ENCODE peak calls at places on chromosomes 3 and 15, in five cellular contexts. One of them, this sample, is unnamed. For H3K36me3, the result is how much of the 10 kb centered on the place peaks cover.

GRCh38 chr3:16207031-16207430 is 32.6 kb downstream of the GALNT15 start:
- DNase-seq in brain microvascular endothelial cell: no peak
- DNase-seq in body of pancreas: no peak
- DNase-seq in kidney epithelial cell: no peak
- DNase-seq in WERI-Rb-1: no peak
- DNase-seq in this sample: no peak

GRCh38 chr3:186593862-186594261 is 19.0 kb upstream of the AHSG start:
- DNase-seq in brain microvascular endothelial cell: no peak
- DNase-seq in body of pancreas: no peak
- DNase-seq in kidney epithelial cell: no peak
- DNase-seq in WERI-Rb-1: no peak
- DNase-seq in this sample: no peak

GRCh38 chr3:49844464-49845183 is 11.7 kb downstream of the TRAIP start:
- DNase-seq in brain microvascular endothelial cell: no peak
- DNase-seq in body of pancreas: no peak
- DNase-seq in kidney epithelial cell: no peak
- DNase-seq in WERI-Rb-1: no peak
- DNase-seq in this sample: peak

GRCh38 chr3:180990494-180990893 is 958 bp upstream of the DNAJC19 start:
- DNase-seq in brain microvascular endothelial cell: no peak
- DNase-seq in body of pancreas: no peak
- DNase-seq in kidney epithelial cell: no peak
- DNase-seq in WERI-Rb-1: no peak
- DNase-seq in this sample: no peak

GRCh38 chr3:127547761-127548605 is 42.5 kb downstream of the TPRA1 start:
- DNase-seq in brain microvascular endothelial cell: peak
- DNase-seq in body of pancreas: peak
- DNase-seq in kidney epithelial cell: no peak
- DNase-seq in WERI-Rb-1: peak
- DNase-seq in this sample: peak

GRCh38 chr3:71600646-71601288 is 17.2 kb upstream of the FOXP1 start:
- DNase-seq in brain microvascular endothelial cell: no peak
- DNase-seq in body of pancreas: no peak
- DNase-seq in kidney epithelial cell: no peak
- DNase-seq in WERI-Rb-1: no peak
- DNase-seq in this sample: no peak

GRCh38 chr3:41881233-41881821 is 80.6 kb downstream of the ULK4 start:
- DNase-seq in brain microvascular endothelial cell: peak
- DNase-seq in body of pancreas: no peak
- DNase-seq in kidney epithelial cell: no peak
- DNase-seq in WERI-Rb-1: no peak
- DNase-seq in this sample: peak

GRCh38 chr3:79199966-79200365 is 567.8 kb downstream of the ROBO1 start:
- DNase-seq in brain microvascular endothelial cell: no peak
- DNase-seq in body of pancreas: no peak
- DNase-seq in kidney epithelial cell: no peak
- DNase-seq in WERI-Rb-1: no peak
- DNase-seq in this sample: no peak

GRCh38 chr3:178907081-178907480 is 164.5 kb downstream of the ZMAT3 start:
- DNase-seq in brain microvascular endothelial cell: peak
- DNase-seq in body of pancreas: no peak
- DNase-seq in kidney epithelial cell: no peak
- DNase-seq in WERI-Rb-1: no peak
- DNase-seq in this sample: no peak

GRCh38 chr3:126895178-126896066 is 87.5 kb upstream of the PLXNA1 start:
- DNase-seq in brain microvascular endothelial cell: no peak
- DNase-seq in body of pancreas: peak
- DNase-seq in kidney epithelial cell: no peak
- DNase-seq in WERI-Rb-1: no peak
- DNase-seq in this sample: peak

GRCh38 chr3:72432271-72432670 is 416.0 kb downstream of the SHQ1 start:
- DNase-seq in brain microvascular endothelial cell: no peak
- DNase-seq in body of pancreas: no peak
- DNase-seq in kidney epithelial cell: no peak
- DNase-seq in WERI-Rb-1: no peak
- DNase-seq in this sample: no peak

GRCh38 chr15:31366169-31366734 is 39.6 kb downstream of the KLF13 start:
- DNase-seq in brain microvascular endothelial cell: no peak
- DNase-seq in body of pancreas: peak
- DNase-seq in kidney epithelial cell: no peak
- DNase-seq in WERI-Rb-1: no peak
- DNase-seq in this sample: no peak

GRCh38 chr3:15578272-15578671 is 23.1 kb downstream of the HACL1 start:
- DNase-seq in brain microvascular endothelial cell: no peak
- DNase-seq in body of pancreas: no peak
- DNase-seq in kidney epithelial cell: no peak
- DNase-seq in WERI-Rb-1: no peak
- DNase-seq in this sample: no peak

GRCh38 chr15:99114511-99115299 is 9.8 kb downstream of the SYNM start:
- DNase-seq in brain microvascular endothelial cell: no peak
- DNase-seq in body of pancreas: no peak
- DNase-seq in kidney epithelial cell: no peak
- DNase-seq in WERI-Rb-1: no peak
- DNase-seq in this sample: no peak

GRCh38 chr3:149368850-149369497 is 8.5 kb downstream of the TM4SF1 start:
- DNase-seq in brain microvascular endothelial cell: no peak
- DNase-seq in body of pancreas: no peak
- DNase-seq in kidney epithelial cell: no peak
- DNase-seq in WERI-Rb-1: no peak
- DNase-seq in this sample: peak

GRCh38 chr3:43737001-43737440 is 46.3 kb downstream of the ABHD5 start:
- DNase-seq in brain microvascular endothelial cell: no peak
- DNase-seq in body of pancreas: no peak
- DNase-seq in kidney epithelial cell: no peak
- DNase-seq in WERI-Rb-1: no peak
- DNase-seq in this sample: no peak
- H3K36me3 ChIP-seq in brain microvascular endothelial cell: under half
- H3K36me3 ChIP-seq in body of pancreas: under half
- H3K36me3 ChIP-seq in kidney epithelial cell: under half
- H3K36me3 ChIP-seq in WERI-Rb-1: under half
- H3K36me3 ChIP-seq in this sample: under half

GRCh38 chr3:66407281-66408218 is 93.3 kb downstream of the LRIG1 start:
- DNase-seq in brain microvascular endothelial cell: no peak
- DNase-seq in body of pancreas: peak
- DNase-seq in kidney epithelial cell: no peak
- DNase-seq in WERI-Rb-1: peak
- DNase-seq in this sample: peak

GRCh38 chr3:66405701-66406091 is 95.1 kb downstream of the LRIG1 start:
- DNase-seq in brain microvascular endothelial cell: peak
- DNase-seq in body of pancreas: peak
- DNase-seq in kidney epithelial cell: no peak
- DNase-seq in WERI-Rb-1: no peak
- DNase-seq in this sample: peak

GRCh38 chr3:66406841-66407240 is 94.0 kb downstream of the LRIG1 start:
- DNase-seq in brain microvascular endothelial cell: no peak
- DNase-seq in body of pancreas: peak
- DNase-seq in kidney epithelial cell: no peak
- DNase-seq in WERI-Rb-1: no peak
- DNase-seq in this sample: no peak

GRCh38 chr3:66404903-66405700 is 95.7 kb downstream of the LRIG1 start:
- DNase-seq in brain microvascular endothelial cell: no peak
- DNase-seq in body of pancreas: peak
- DNase-seq in kidney epithelial cell: no peak
- DNase-seq in WERI-Rb-1: no peak
- DNase-seq in this sample: no peak

DNA sequence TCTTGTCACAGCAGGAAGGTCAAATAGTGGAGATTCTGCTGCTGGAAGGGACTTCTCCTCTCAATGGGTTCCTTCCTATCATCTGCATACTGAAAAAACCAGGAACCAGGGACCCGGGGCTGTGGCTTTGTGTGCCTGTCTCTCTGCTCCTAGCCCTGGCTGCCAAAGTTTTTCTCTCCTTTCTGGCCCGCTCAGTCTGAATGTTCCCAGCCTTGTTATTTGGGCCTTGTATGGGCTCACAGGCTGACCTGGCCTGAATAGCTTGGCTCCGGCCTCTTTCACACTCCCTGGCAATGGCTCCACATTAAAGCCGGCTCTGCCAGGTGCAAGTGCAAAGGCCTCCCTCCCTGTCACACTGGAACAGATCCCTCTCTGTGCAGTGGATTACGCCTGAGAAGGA is 94.6 kb downstream of the LRIG1 start:
- DNase-seq in brain microvascular endothelial cell: no peak
- DNase-seq in body of pancreas: peak
- DNase-seq in kidney epithelial cell: no peak
- DNase-seq in WERI-Rb-1: no peak
- DNase-seq in this sample: no peak
- H3K36me3 ChIP-seq in brain microvascular endothelial cell: under half
- H3K36me3 ChIP-seq in body of pancreas: under half
- H3K36me3 ChIP-seq in kidney epithelial cell: under half
- H3K36me3 ChIP-seq in WERI-Rb-1: under half
- H3K36me3 ChIP-seq in this sample: under half

GRCh38 chr15:78898540-78898939 is 25.9 kb downstream of the MORF4L1 start:
- DNase-seq in brain microvascular endothelial cell: no peak
- DNase-seq in body of pancreas: no peak
- DNase-seq in kidney epithelial cell: no peak
- DNase-seq in WERI-Rb-1: no peak
- DNase-seq in this sample: no peak
- H3K36me3 ChIP-seq in brain microvascular endothelial cell: half or more
- H3K36me3 ChIP-seq in body of pancreas: under half
- H3K36me3 ChIP-seq in kidney epithelial cell: under half
- H3K36me3 ChIP-seq in WERI-Rb-1: half or more
- H3K36me3 ChIP-seq in this sample: half or more

GRCh38 chr15:71245588-71245987 is 130.3 kb downstream of the THSD4 start:
- DNase-seq in brain microvascular endothelial cell: no peak
- DNase-seq in body of pancreas: no peak
- DNase-seq in kidney epithelial cell: no peak
- DNase-seq in WERI-Rb-1: no peak
- DNase-seq in this sample: no peak
- H3K36me3 ChIP-seq in brain microvascular endothelial cell: under half
- H3K36me3 ChIP-seq in body of pancreas: under half
- H3K36me3 ChIP-seq in kidney epithelial cell: under half
- H3K36me3 ChIP-seq in WERI-Rb-1: under half
- H3K36me3 ChIP-seq in this sample: under half

DNA sequence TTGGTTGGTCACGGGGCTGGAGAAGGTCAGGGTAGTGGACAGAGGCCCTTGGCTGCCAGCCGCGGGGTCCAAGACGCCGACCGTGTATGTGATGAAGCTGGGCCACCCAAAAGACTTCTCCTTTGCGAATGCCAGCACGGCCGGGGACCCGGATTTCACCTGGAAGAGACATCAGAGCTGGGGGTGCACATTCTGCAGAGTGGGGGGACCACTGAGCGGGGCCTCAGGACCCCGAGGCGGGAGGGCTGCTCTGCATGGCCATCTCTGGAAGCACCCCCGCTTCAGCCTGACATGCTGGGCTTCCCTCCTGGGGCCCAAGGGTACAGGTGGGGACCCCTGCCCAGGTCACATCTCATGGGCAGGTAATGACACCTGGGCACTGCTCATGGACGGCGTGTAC is 100.3 kb downstream of the NUP210 start:
- DNase-seq in brain microvascular endothelial cell: no peak
- DNase-seq in body of pancreas: no peak
- DNase-seq in kidney epithelial cell: no peak
- DNase-seq in WERI-Rb-1: no peak
- DNase-seq in this sample: no peak
- H3K36me3 ChIP-seq in brain microvascular endothelial cell: under half
- H3K36me3 ChIP-seq in body of pancreas: under half
- H3K36me3 ChIP-seq in kidney epithelial cell: under half
- H3K36me3 ChIP-seq in WERI-Rb-1: half or more
- H3K36me3 ChIP-seq in this sample: under half

GRCh38 chr15:50487287-50487686 is 59.2 kb downstream of the USP50 start:
- DNase-seq in brain microvascular endothelial cell: no peak
- DNase-seq in body of pancreas: no peak
- DNase-seq in kidney epithelial cell: no peak
- DNase-seq in WERI-Rb-1: no peak
- DNase-seq in this sample: no peak
- H3K36me3 ChIP-seq in brain microvascular endothelial cell: under half
- H3K36me3 ChIP-seq in body of pancreas: under half
- H3K36me3 ChIP-seq in kidney epithelial cell: under half
- H3K36me3 ChIP-seq in WERI-Rb-1: under half
- H3K36me3 ChIP-seq in this sample: under half